ENCODE peak calls at places on chromosomes 5 and 9, in seven cellular contexts. One of them, this sample, is unnamed.

GRCh38 chr5:62632181-62632580 is 53.6 kb downstream of the LRRC70 start:
- DNase-seq in IMR-90: no peak
- DNase-seq in H9: no peak
- DNase-seq in H1: no peak
- DNase-seq in mesenchymal stem cell: no peak
- DNase-seq in mesendoderm: no peak
- DNase-seq in trophoblast cell: no peak
- DNase-seq in this sample: no peak

GRCh38 chr5:150301901-150302300 is 804 bp downstream of the ARSI start:
- DNase-seq in IMR-90: no peak
- DNase-seq in H9: no peak
- DNase-seq in H1: no peak
- DNase-seq in mesenchymal stem cell: no peak
- DNase-seq in mesendoderm: peak
- DNase-seq in trophoblast cell: no peak
- DNase-seq in this sample: no peak

GRCh38 chr5:97162045-97162444 is 19.6 kb upstream of the LIX1 start:
- DNase-seq in IMR-90: peak
- DNase-seq in H9: peak
- DNase-seq in H1: peak
- DNase-seq in mesenchymal stem cell: peak
- DNase-seq in mesendoderm: peak
- DNase-seq in trophoblast cell: peak
- DNase-seq in this sample: peak

GRCh38 chr5:181203842-181204560 is 995 bp downstream of the TRIM7 start:
- DNase-seq in IMR-90: no peak
- DNase-seq in H9: peak
- DNase-seq in H1: no peak
- DNase-seq in mesenchymal stem cell: peak
- DNase-seq in mesendoderm: no peak
- DNase-seq in trophoblast cell: no peak
- DNase-seq in this sample: no peak

GRCh38 chr9:82091100-82091499 is 102.5 kb downstream of the SPATA31D1 start:
- DNase-seq in IMR-90: peak
- DNase-seq in H9: no peak
- DNase-seq in H1: no peak
- DNase-seq in mesenchymal stem cell: no peak
- DNase-seq in mesendoderm: no peak
- DNase-seq in trophoblast cell: no peak
- DNase-seq in this sample: no peak

GRCh38 chr5:172956936-172957335 is 2.3 kb upstream of the RPL26L1 start:
- DNase-seq in IMR-90: no peak
- DNase-seq in H9: no peak
- DNase-seq in H1: no peak
- DNase-seq in mesenchymal stem cell: no peak
- DNase-seq in mesendoderm: no peak
- DNase-seq in trophoblast cell: peak
- DNase-seq in this sample: no peak

GRCh38 chr5:136364307-136364706 is 1.0 kb downstream of the TRPC7 start:
- DNase-seq in IMR-90: no peak
- DNase-seq in H9: no peak
- DNase-seq in H1: no peak
- DNase-seq in mesenchymal stem cell: no peak
- DNase-seq in mesendoderm: no peak
- DNase-seq in trophoblast cell: peak
- DNase-seq in this sample: no peak

GRCh38 chr5:4896328-4896727 is 243.8 kb upstream of the ADAMTS16 start:
- DNase-seq in IMR-90: no peak
- DNase-seq in H9: no peak
- DNase-seq in H1: no peak
- DNase-seq in mesenchymal stem cell: no peak
- DNase-seq in mesendoderm: no peak
- DNase-seq in trophoblast cell: peak
- DNase-seq in this sample: no peak

GRCh38 chr9:99823392-99824377 is 2.0 kb downstream of the NR4A3 start:
- DNase-seq in IMR-90: peak
- DNase-seq in H9: peak
- DNase-seq in H1: peak
- DNase-seq in mesenchymal stem cell: peak
- DNase-seq in mesendoderm: peak
- DNase-seq in trophoblast cell: no peak
- DNase-seq in this sample: peak

GRCh38 chr5:116585227-116585626 is 10.6 kb upstream of the SEMA6A start:
- DNase-seq in IMR-90: no peak
- DNase-seq in H9: no peak
- DNase-seq in H1: no peak
- DNase-seq in mesenchymal stem cell: no peak
- DNase-seq in mesendoderm: no peak
- DNase-seq in trophoblast cell: no peak
- DNase-seq in this sample: no peak

GRCh38 chr5:132825165-132825823 is 5.2 kb downstream of the SHROOM1 start:
- DNase-seq in IMR-90: no peak
- DNase-seq in H9: peak
- DNase-seq in H1: peak
- DNase-seq in mesenchymal stem cell: no peak
- DNase-seq in mesendoderm: peak
- DNase-seq in trophoblast cell: no peak
- DNase-seq in this sample: no peak

DNA sequence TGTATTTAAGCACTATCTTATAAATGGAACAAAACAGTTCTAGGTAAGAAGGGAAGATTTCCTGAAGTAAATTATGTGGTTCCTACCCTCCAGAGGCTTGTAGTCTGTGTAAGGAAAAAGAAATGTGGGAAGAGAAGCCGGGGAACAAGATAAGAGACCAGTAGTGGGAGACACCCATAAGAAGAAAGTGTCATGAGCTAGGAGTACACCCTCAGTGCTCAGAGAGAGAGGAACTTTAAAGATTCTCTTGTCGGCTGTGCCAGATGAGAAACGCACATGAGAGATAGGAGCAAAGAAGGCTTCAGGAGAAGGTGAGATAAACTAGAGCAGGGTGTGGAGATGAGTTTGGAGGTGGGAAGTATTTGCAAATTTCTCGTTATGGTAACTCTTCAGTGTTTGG is 18.1 kb downstream of the SLC36A1 start:
- DNase-seq in IMR-90: no peak
- DNase-seq in H9: no peak
- DNase-seq in H1: no peak
- DNase-seq in mesenchymal stem cell: no peak
- DNase-seq in mesendoderm: no peak
- DNase-seq in trophoblast cell: no peak
- DNase-seq in this sample: no peak
- H2BK120ac ChIP-seq in IMR-90: no peak
- H2BK120ac ChIP-seq in H9: no peak
- H2BK120ac ChIP-seq in H1: no peak
- H2BK120ac ChIP-seq in mesenchymal stem cell: no peak
- H2BK120ac ChIP-seq in mesendoderm: no peak
- H2BK120ac ChIP-seq in trophoblast cell: no peak
- H2BK120ac ChIP-seq in this sample: no peak

GRCh38 chr5:33048315-33048714 is 337.2 kb downstream of the NPR3 start:
- DNase-seq in IMR-90: no peak
- DNase-seq in H9: no peak
- DNase-seq in H1: no peak
- DNase-seq in mesenchymal stem cell: no peak
- DNase-seq in mesendoderm: no peak
- DNase-seq in trophoblast cell: no peak
- DNase-seq in this sample: no peak

GRCh38 chr5:33041586-33041985 is 330.5 kb downstream of the NPR3 start:
- DNase-seq in IMR-90: no peak
- DNase-seq in H9: no peak
- DNase-seq in H1: no peak
- DNase-seq in mesenchymal stem cell: no peak
- DNase-seq in mesendoderm: no peak
- DNase-seq in trophoblast cell: no peak
- DNase-seq in this sample: no peak

GRCh38 chr5:33046091-33046490 is 335.0 kb downstream of the NPR3 start:
- DNase-seq in IMR-90: no peak
- DNase-seq in H9: no peak
- DNase-seq in H1: no peak
- DNase-seq in mesenchymal stem cell: peak
- DNase-seq in mesendoderm: no peak
- DNase-seq in trophoblast cell: no peak
- DNase-seq in this sample: no peak

GRCh38 chr5:33049298-33049697 is 338.2 kb downstream of the NPR3 start:
- DNase-seq in IMR-90: no peak
- DNase-seq in H9: no peak
- DNase-seq in H1: no peak
- DNase-seq in mesenchymal stem cell: no peak
- DNase-seq in mesendoderm: no peak
- DNase-seq in trophoblast cell: no peak
- DNase-seq in this sample: no peak

DNA sequence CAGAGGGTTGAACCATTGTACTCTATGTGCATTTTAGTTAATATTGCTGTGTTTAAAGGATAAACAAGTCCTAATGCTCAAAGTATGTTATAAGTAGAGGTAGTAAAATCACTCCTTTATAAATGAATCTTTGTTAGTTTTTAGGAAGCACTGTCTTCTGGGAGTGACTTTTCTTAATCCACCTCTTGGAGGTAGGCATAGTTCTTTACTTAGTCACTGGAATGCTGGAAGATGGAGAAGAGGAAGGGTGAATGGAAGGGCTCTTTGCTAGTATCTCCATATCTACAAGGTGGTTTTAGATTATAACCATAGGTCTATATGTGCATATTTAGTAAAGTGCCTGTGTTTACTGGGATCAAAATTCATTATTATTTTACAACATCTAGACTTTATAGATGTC is 332.5 kb downstream of the NPR3 start:
- DNase-seq in IMR-90: no peak
- DNase-seq in H9: no peak
- DNase-seq in H1: no peak
- DNase-seq in mesenchymal stem cell: no peak
- DNase-seq in mesendoderm: no peak
- DNase-seq in trophoblast cell: no peak
- DNase-seq in this sample: no peak
- H2BK5ac ChIP-seq in IMR-90: no peak
- H2BK5ac ChIP-seq in H9: no peak
- H2BK5ac ChIP-seq in H1: no peak
- H2BK5ac ChIP-seq in mesenchymal stem cell: no peak
- H2BK5ac ChIP-seq in mesendoderm: no peak
- H2BK5ac ChIP-seq in trophoblast cell: no peak
- H2BK5ac ChIP-seq in this sample: no peak

GRCh38 chr9:73046769-73047168 is 93.9 kb upstream of the ALDH1A1 start:
- DNase-seq in IMR-90: no peak
- DNase-seq in H9: no peak
- DNase-seq in H1: no peak
- DNase-seq in mesenchymal stem cell: no peak
- DNase-seq in mesendoderm: no peak
- DNase-seq in trophoblast cell: no peak
- DNase-seq in this sample: no peak
- H2BK120ac ChIP-seq in IMR-90: no peak
- H2BK120ac ChIP-seq in H9: no peak
- H2BK120ac ChIP-seq in H1: no peak
- H2BK120ac ChIP-seq in mesenchymal stem cell: no peak
- H2BK120ac ChIP-seq in mesendoderm: no peak
- H2BK120ac ChIP-seq in trophoblast cell: no peak
- H2BK120ac ChIP-seq in this sample: no peak

GRCh38 chr5:103357636-103358035 is 99.1 kb downstream of the MACIR start:
- DNase-seq in IMR-90: no peak
- DNase-seq in H9: no peak
- DNase-seq in H1: no peak
- DNase-seq in mesenchymal stem cell: no peak
- DNase-seq in mesendoderm: no peak
- DNase-seq in trophoblast cell: no peak
- DNase-seq in this sample: no peak
- H2BK5ac ChIP-seq in IMR-90: no peak
- H2BK5ac ChIP-seq in H9: no peak
- H2BK5ac ChIP-seq in H1: no peak
- H2BK5ac ChIP-seq in mesenchymal stem cell: no peak
- H2BK5ac ChIP-seq in mesendoderm: no peak
- H2BK5ac ChIP-seq in trophoblast cell: no peak
- H2BK5ac ChIP-seq in this sample: no peak

GRCh38 chr9:121390372-121390771 is 20.3 kb upstream of the STOM start:
- DNase-seq in IMR-90: no peak
- DNase-seq in H9: no peak
- DNase-seq in H1: no peak
- DNase-seq in mesenchymal stem cell: no peak
- DNase-seq in mesendoderm: no peak
- DNase-seq in trophoblast cell: no peak
- DNase-seq in this sample: no peak

GRCh38 chr9:121386442-121387175 is 16.6 kb upstream of the STOM start:
- DNase-seq in IMR-90: no peak
- DNase-seq in H9: no peak
- DNase-seq in H1: no peak
- DNase-seq in mesenchymal stem cell: no peak
- DNase-seq in mesendoderm: peak
- DNase-seq in trophoblast cell: peak
- DNase-seq in this sample: no peak

GRCh38 chr9:121393318-121393717 is 23.3 kb upstream of the STOM start:
- DNase-seq in IMR-90: peak
- DNase-seq in H9: no peak
- DNase-seq in H1: no peak
- DNase-seq in mesenchymal stem cell: peak
- DNase-seq in mesendoderm: peak
- DNase-seq in trophoblast cell: no peak
- DNase-seq in this sample: no peak

GRCh38 chr9:121383715-121384114 is 13.7 kb upstream of the STOM start:
- DNase-seq in IMR-90: no peak
- DNase-seq in H9: no peak
- DNase-seq in H1: no peak
- DNase-seq in mesenchymal stem cell: no peak
- DNase-seq in mesendoderm: no peak
- DNase-seq in trophoblast cell: no peak
- DNase-seq in this sample: no peak

GRCh38 chr9:121388140-121388925 is 18.3 kb upstream of the STOM start:
- DNase-seq in IMR-90: peak
- DNase-seq in H9: no peak
- DNase-seq in H1: no peak
- DNase-seq in mesenchymal stem cell: no peak
- DNase-seq in mesendoderm: no peak
- DNase-seq in trophoblast cell: peak
- DNase-seq in this sample: no peak
- H2BK120ac ChIP-seq in IMR-90: peak
- H2BK120ac ChIP-seq in H9: no peak
- H2BK120ac ChIP-seq in H1: no peak
- H2BK120ac ChIP-seq in mesenchymal stem cell: no peak
- H2BK120ac ChIP-seq in mesendoderm: no peak
- H2BK120ac ChIP-seq in trophoblast cell: peak
- H2BK120ac ChIP-seq in this sample: no peak

DNA sequence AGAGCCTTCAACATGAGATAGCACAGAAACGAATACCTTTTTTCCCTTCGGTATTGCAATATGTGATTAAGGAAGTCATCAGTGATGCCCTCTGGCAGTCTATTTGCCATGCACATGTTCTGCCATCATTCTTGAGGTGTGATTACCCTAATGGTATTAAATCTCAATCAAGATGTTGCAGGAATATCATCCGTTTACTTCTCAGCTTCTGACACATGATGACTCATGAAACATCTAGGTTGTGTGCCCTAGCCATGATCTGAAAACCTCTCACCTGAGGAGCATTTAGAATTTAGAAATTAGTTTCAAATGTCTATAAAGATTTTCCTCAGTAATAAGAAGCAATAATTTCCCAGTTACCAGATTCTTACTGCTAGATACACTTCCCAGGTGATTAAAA is 209.1 kb downstream of the ADGRV1 start:
- DNase-seq in IMR-90: no peak
- DNase-seq in H9: no peak
- DNase-seq in H1: no peak
- DNase-seq in mesenchymal stem cell: no peak
- DNase-seq in mesendoderm: no peak
- DNase-seq in trophoblast cell: no peak
- DNase-seq in this sample: no peak
- H2BK5ac ChIP-seq in IMR-90: no peak
- H2BK5ac ChIP-seq in H9: no peak
- H2BK5ac ChIP-seq in H1: no peak
- H2BK5ac ChIP-seq in mesenchymal stem cell: no peak
- H2BK5ac ChIP-seq in mesendoderm: no peak
- H2BK5ac ChIP-seq in trophoblast cell: no peak
- H2BK5ac ChIP-seq in this sample: no peak

GRCh38 chr5:131379723-131380122 is 115.9 kb downstream of the CDC42SE2 start:
- DNase-seq in IMR-90: peak
- DNase-seq in H9: no peak
- DNase-seq in H1: no peak
- DNase-seq in mesenchymal stem cell: peak
- DNase-seq in mesendoderm: no peak
- DNase-seq in trophoblast cell: peak
- DNase-seq in this sample: no peak
- H2BK120ac ChIP-seq in IMR-90: no peak
- H2BK120ac ChIP-seq in H9: no peak
- H2BK120ac ChIP-seq in H1: no peak
- H2BK120ac ChIP-seq in mesenchymal stem cell: no peak
- H2BK120ac ChIP-seq in mesendoderm: no peak
- H2BK120ac ChIP-seq in trophoblast cell: no peak
- H2BK120ac ChIP-seq in this sample: no peak

This sample was measured in neuronal stem cell.